ENCODE peak calls at places on chromosomes 3 and 15, in eight cellular contexts. B is lower lobe of right lung, Z is body of pancreas, M is psoas muscle, J is spleen, A is keratinocyte, W is brain microvascular endothelial cell, F is endodermal cell. O is an unnamed sample.

GRCh38 chr15:70281811-70282307 is 184.1 kb upstream of the TLE3 start:
- DNase-seq in B (no peak), Z (no peak), M (no peak), J (peak), A (peak), W (peak), F (no peak), O (peak)

GRCh38 chr3:65914032-65914739 is 124.5 kb downstream of the MAGI1 start:
- DNase-seq in B (no peak), Z (no peak), M (no peak), J (no peak), A (no peak), W (no peak), F (no peak), O (no peak)

GRCh38 chr3:196207159-196207832 is 3.9 kb downstream of the ZDHHC19 start:
- DNase-seq in B (peak), Z (no peak), M (no peak), J (peak), A (no peak), W (no peak), F (peak), O (no peak)

GRCh38 chr3:47865192-47865591 is 62.3 kb downstream of the DHX30 start:
- DNase-seq in B (no peak), Z (no peak), M (no peak), J (no peak), A (no peak), W (no peak), F (peak), O (no peak)

GRCh38 chr15:89993344-89993743 is 7.8 kb upstream of the ZNF710 start:
- DNase-seq in B (no peak), Z (no peak), M (no peak), J (no peak), A (no peak), W (no peak), F (no peak), O (no peak)

GRCh38 chr3:127732879-127733350 is 60.2 kb downstream of the ABTB1 start:
- DNase-seq in B (no peak), Z (no peak), M (no peak), J (peak), A (no peak), W (no peak), F (no peak), O (no peak)

GRCh38 chr15:68556139-68556990 is 22.4 kb upstream of the CORO2B start:
- DNase-seq in B (no peak), Z (no peak), M (no peak), J (peak), A (no peak), W (no peak), F (no peak), O (no peak)

GRCh38 chr3:101928890-101929289 is 79.6 kb downstream of the NFKBIZ start:
- DNase-seq in B (no peak), Z (no peak), M (no peak), J (no peak), A (no peak), W (peak), F (no peak), O (peak)

GRCh38 chr3:196341142-196341541 is 3.0 kb upstream of the TM4SF19 start:
- DNase-seq in B (no peak), Z (peak), M (no peak), J (no peak), A (no peak), W (peak), F (no peak), O (peak)

GRCh38 chr3:197926418-197926817 is 23.6 kb upstream of the RPL35A start:
- DNase-seq in B (no peak), Z (no peak), M (no peak), J (no peak), A (no peak), W (no peak), F (peak), O (no peak)
- H3K27ac ChIP-seq in B (no peak), Z (no peak), M (no peak), J (no peak), A (no peak), W (no peak), F (no peak), O (no peak)

GRCh38 chr3:133038089-133038730 is at the start of gene TMEM108:
- DNase-seq in B (peak), Z (peak), M (peak), J (peak), A (no peak), W (peak), F (peak), O (peak)
- H3K27ac ChIP-seq in B (peak), Z (no peak), M (peak), J (no peak), A (no peak), W (no peak), F (no peak), O (no peak)

GRCh38 chr3:57893668-57894067 is 114.6 kb upstream of the FLNB start:
- DNase-seq in B (no peak), Z (no peak), M (no peak), J (no peak), A (no peak), W (peak), F (no peak), O (no peak)
- H3K27ac ChIP-seq in B (no peak), Z (no peak), M (peak), J (no peak), A (no peak), W (no peak), F (no peak), O (no peak)

GRCh38 chr15:74537736-74538135 is 3.3 kb upstream of the ARID3B start:
- DNase-seq in B (no peak), Z (no peak), M (no peak), J (no peak), A (no peak), W (no peak), F (no peak), O (no peak)

GRCh38 chr15:74540135-74540760 is 772 bp upstream of the ARID3B start:
- DNase-seq in B (no peak), Z (no peak), M (no peak), J (no peak), A (no peak), W (no peak), F (peak), O (peak)

GRCh38 chr15:74530771-74531143 is 10.3 kb upstream of the ARID3B start:
- DNase-seq in B (no peak), Z (no peak), M (no peak), J (no peak), A (no peak), W (no peak), F (peak), O (no peak)

GRCh38 chr15:74531144-74531811 is 9.7 kb upstream of the ARID3B start:
- DNase-seq in B (no peak), Z (no peak), M (no peak), J (no peak), A (no peak), W (peak), F (peak), O (peak)

GRCh38 chr15:74535388-74536084 is 5.5 kb upstream of the ARID3B start:
- DNase-seq in B (no peak), Z (no peak), M (no peak), J (no peak), A (no peak), W (no peak), F (no peak), O (peak)
- H3K27ac ChIP-seq in B (peak), Z (no peak), M (no peak), J (no peak), A (peak), W (no peak), F (no peak), O (no peak)

GRCh38 chr15:85009435-85009834 is 27.8 kb downstream of the PDE8A start:
- DNase-seq in B (no peak), Z (no peak), M (no peak), J (no peak), A (no peak), W (no peak), F (no peak), O (no peak)
- H3K27ac ChIP-seq in B (no peak), Z (no peak), M (peak), J (no peak), A (no peak), W (no peak), F (no peak), O (no peak)

GRCh38 chr15:30788595-30788994 is 115.1 kb upstream of the FAN1 start:
- DNase-seq in B (no peak), Z (no peak), M (no peak), J (no peak), A (no peak), W (no peak), F (no peak), O (no peak)

GRCh38 chr15:30791239-30791638 is 112.5 kb upstream of the FAN1 start:
- DNase-seq in B (no peak), Z (no peak), M (no peak), J (no peak), A (no peak), W (no peak), F (peak), O (no peak)

GRCh38 chr15:30794388-30794787 is 109.3 kb upstream of the FAN1 start:
- DNase-seq in B (no peak), Z (no peak), M (no peak), J (no peak), A (no peak), W (no peak), F (no peak), O (no peak)

DNA sequence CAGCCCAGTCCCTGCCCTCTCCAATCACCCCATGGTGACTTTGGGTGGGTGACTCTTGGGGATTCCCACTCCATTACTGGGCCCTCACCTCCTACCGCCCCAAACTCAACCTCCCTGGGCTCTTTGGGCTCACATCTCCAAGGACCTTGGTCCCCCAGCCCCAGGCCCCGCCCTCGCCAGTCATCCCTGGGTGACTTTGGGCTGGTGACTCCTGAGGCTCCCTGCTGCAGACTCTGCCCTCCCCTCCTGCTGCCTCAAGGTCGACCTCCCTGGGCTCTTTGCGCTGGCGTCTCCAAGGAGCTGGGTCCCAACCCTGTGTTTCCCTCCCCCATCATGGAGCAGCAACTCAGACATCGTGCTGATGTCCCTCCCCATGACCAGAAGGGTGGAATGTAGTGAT is 111.9 kb upstream of the FAN1 start:
- DNase-seq in B (no peak), Z (no peak), M (no peak), J (no peak), A (no peak), W (no peak), F (peak), O (no peak)
- H3K27ac ChIP-seq in B (no peak), Z (no peak), M (no peak), J (no peak), A (no peak), W (no peak), F (no peak), O (no peak)

DNA sequence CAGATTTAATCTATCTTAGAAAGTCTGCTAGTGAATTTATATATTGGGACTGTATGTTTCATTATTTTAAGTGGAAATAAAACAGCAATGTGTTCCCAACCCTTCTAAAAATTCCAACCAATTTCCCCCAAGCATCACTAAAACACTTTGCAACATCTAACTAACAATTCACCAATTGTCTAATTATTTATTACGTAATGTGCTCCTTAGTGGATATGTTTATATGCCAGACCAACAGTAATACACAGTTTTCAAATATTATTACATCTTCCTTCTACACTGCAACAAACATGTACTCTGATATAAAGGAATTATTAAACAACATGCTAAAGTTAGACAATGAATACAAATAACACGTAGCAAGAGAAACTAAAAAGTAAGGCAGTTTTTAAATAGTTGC is 262.6 kb upstream of the THBS1 start:
- DNase-seq in B (no peak), Z (no peak), M (no peak), J (no peak), A (no peak), W (no peak), F (no peak), O (no peak)
- H3K27ac ChIP-seq in B (no peak), Z (no peak), M (no peak), J (no peak), A (no peak), W (no peak), F (no peak), O (peak)

GRCh38 chr3:132001036-132001435 is 33.8 kb downstream of the CPNE4 start:
- DNase-seq in B (no peak), Z (no peak), M (no peak), J (no peak), A (no peak), W (no peak), F (no peak), O (no peak)

GRCh38 chr3:131995936-131996335 is 38.9 kb downstream of the CPNE4 start:
- DNase-seq in B (no peak), Z (no peak), M (no peak), J (no peak), A (no peak), W (no peak), F (no peak), O (no peak)

GRCh38 chr3:132002039-132002438 is 32.8 kb downstream of the CPNE4 start:
- DNase-seq in B (no peak), Z (no peak), M (no peak), J (no peak), A (no peak), W (no peak), F (no peak), O (no peak)

GRCh38 chr3:132003685-132004084 is 31.1 kb downstream of the CPNE4 start:
- DNase-seq in B (no peak), Z (no peak), M (no peak), J (no peak), A (no peak), W (no peak), F (no peak), O (no peak)

DNA sequence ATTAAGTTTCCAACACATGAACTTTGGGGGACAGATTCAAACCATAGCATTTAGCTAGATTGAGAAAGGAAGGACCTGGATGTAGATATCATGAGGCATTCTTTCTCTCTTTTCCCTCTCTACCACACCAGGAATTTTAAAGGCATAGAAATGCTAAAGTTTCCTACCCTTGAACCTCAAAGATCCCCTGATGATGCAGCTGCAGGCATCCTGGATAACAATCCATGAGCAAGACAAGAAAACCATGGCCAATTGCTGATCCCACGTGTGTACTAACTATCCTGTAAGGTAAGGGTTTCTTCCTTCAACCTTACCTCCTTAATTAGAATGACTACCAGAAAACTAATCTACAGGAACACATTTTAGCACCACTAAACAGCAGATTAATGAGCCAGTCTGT is 36.8 kb downstream of the CPNE4 start:
- DNase-seq in B (no peak), Z (no peak), M (no peak), J (no peak), A (no peak), W (no peak), F (no peak), O (no peak)
- H3K27ac ChIP-seq in B (no peak), Z (no peak), M (no peak), J (no peak), A (no peak), W (no peak), F (no peak), O (no peak)

DNA sequence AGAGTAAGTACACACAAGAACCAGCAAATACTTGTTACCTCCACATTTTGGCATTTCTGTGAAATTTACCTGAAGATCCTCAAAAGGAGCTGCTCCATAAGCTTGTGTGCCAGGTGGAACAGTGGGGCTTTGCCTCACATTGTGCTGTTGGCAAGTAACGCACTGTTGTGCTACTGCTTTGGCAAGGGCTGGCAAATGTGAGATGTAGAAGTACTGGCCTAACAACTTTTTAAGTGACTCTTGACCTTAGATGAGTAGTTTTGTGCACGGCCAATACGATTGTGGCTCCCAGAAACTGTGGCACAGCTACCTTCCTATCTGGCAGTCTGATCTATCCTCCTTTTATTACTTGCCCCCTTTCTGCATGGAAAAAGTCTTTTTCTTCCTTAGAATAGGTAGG is 337.0 kb downstream of the KCNH8 start:
- DNase-seq in B (no peak), Z (no peak), M (no peak), J (no peak), A (no peak), W (no peak), F (no peak), O (no peak)
- H3K27ac ChIP-seq in B (no peak), Z (no peak), M (no peak), J (no peak), A (no peak), W (no peak), F (no peak), O (no peak)